ENCODE peak calls at places on chromosomes 13 and 19, in nine cellular contexts. G is activated CD8-positive, alpha-beta T cell treated with anti-CD3 and anti-CD28 coated beads, Interleukin-2, amount 10 ng/mL, durations not matched to agents 7 days and 5 days; S is mucosa of gallbladder; L is EL; D is nucleus accumbens; H is GM04504; X is dorsolateral prefrontal cortex; C is ELF-1; K is stimulated activated CD8-positive, alpha-beta memory T cell treated with anti-CD3 and anti-CD28 coated beads, Interleukin-15, amount 100 ng/mL, for 24 hours. B is an unnamed sample.

GRCh38 chr13:113152894-113153809 is 5.3 kb upstream of the PROZ start:
- DNase-seq in G (no peak), S (peak), L (no peak), D (no peak), H (no peak), X (peak), C (peak), K (no peak), B (peak)

GRCh38 chr13:90415902-90416301 is 931.6 kb upstream of the MIR17HG start:
- DNase-seq in G (no peak), S (no peak), L (peak), D (no peak), H (no peak), X (no peak), C (no peak), K (no peak), B (no peak)

GRCh38 chr19:1264801-1265610 is 4.1 kb upstream of the CIRBP start:
- DNase-seq in G (no peak), S (no peak), L (peak), D (no peak), H (peak), X (no peak), C (peak), K (no peak), B (no peak)

GRCh38 chr19:30861896-30862295 is 487.3 kb downstream of the TSHZ3 start:
- DNase-seq in G (no peak), S (no peak), L (no peak), D (no peak), H (no peak), X (no peak), C (no peak), K (no peak), B (no peak)

GRCh38 chr19:50794778-50795664 is 4.8 kb downstream of the ACP4 start:
- DNase-seq in G (no peak), S (no peak), L (peak), D (no peak), H (no peak), X (no peak), C (peak), K (no peak), B (no peak)

GRCh38 chr13:94928127-94928526 is 215.8 kb upstream of the SOX21 start:
- DNase-seq in G (no peak), S (no peak), L (no peak), D (no peak), H (no peak), X (no peak), C (no peak), K (no peak), B (no peak)

GRCh38 chr13:25630327-25630726 is 258.6 kb downstream of the ATP8A2 start:
- DNase-seq in G (no peak), S (no peak), L (no peak), D (no peak), H (no peak), X (no peak), C (no peak), K (no peak), B (no peak)

GRCh38 chr13:101639711-101640110 is 187.2 kb downstream of the ITGBL1 start:
- DNase-seq in G (no peak), S (no peak), L (peak), D (no peak), H (no peak), X (no peak), C (no peak), K (no peak), B (no peak)

GRCh38 chr19:49468199-49468598 is 5.8 kb upstream of the FLT3LG start:
- DNase-seq in G (no peak), S (no peak), L (no peak), D (no peak), H (no peak), X (no peak), C (no peak), K (no peak), B (no peak)

GRCh38 chr13:94369862-94370491 is 109.5 kb downstream of the DCT start:
- DNase-seq in G (no peak), S (peak), L (no peak), D (no peak), H (no peak), X (no peak), C (no peak), K (no peak), B (no peak)

GRCh38 chr13:110310541-110311491 is 3.7 kb downstream of the COL4A2 start:
- DNase-seq in G (no peak), S (no peak), L (no peak), D (no peak), H (no peak), X (no peak), C (no peak), K (no peak), B (no peak)

GRCh38 chr13:98405107-98405571 is 171.8 kb downstream of the STK24 start:
- DNase-seq in G (no peak), S (no peak), L (no peak), D (peak), H (no peak), X (no peak), C (peak), K (no peak), B (no peak)

GRCh38 chr19:34579281-34580054 is 97.5 kb downstream of the SCGB2B2 start:
- DNase-seq in G (no peak), S (no peak), L (no peak), D (no peak), H (no peak), X (no peak), C (no peak), K (no peak), B (no peak)

GRCh38 chr19:3458595-3459284 is 21.6 kb downstream of the SMIM24 start:
- DNase-seq in G (no peak), S (no peak), L (no peak), D (peak), H (no peak), X (no peak), C (no peak), K (no peak), B (no peak)

GRCh38 chr13:33744589-33745369 is 73.2 kb upstream of the RFC3 start:
- DNase-seq in G (no peak), S (no peak), L (peak), D (no peak), H (no peak), X (no peak), C (no peak), K (no peak), B (no peak)

GRCh38 chr13:102913924-102914628 is 68.2 kb downstream of the ERCC5 start:
- DNase-seq in G (no peak), S (peak), L (peak), D (no peak), H (peak), X (no peak), C (no peak), K (no peak), B (no peak)

GRCh38 chr19:50414850-50415660 is 3.7 kb upstream of the SPIB start:
- DNase-seq in G (peak), S (peak), L (no peak), D (peak), H (no peak), X (peak), C (peak), K (peak), B (peak)

GRCh38 chr19:33802801-33803200 is 6.1 kb downstream of the KCTD15 start:
- DNase-seq in G (no peak), S (no peak), L (no peak), D (no peak), H (no peak), X (no peak), C (no peak), K (no peak), B (no peak)

B was measured in stimulated activated naive CD4-positive, alpha-beta T cell.